ENCODE peak calls at places on chromosome 2, in six cellular contexts. X is suprapubic skin, Z is K562, W is GM12878, F is transverse colon, Q is HepG2. C is an unnamed sample.

GRCh38 chr2:110126926-110127325 is 11.3 kb upstream of the MALL start:
- DNase-seq in X (no peak), Z (no peak), W (no peak), F (no peak), Q (peak; percentile 25), C (no peak)

GRCh38 chr2:159996792-159997546 is 65.4 kb downstream of the PLA2R1 start:
- DNase-seq in X (no peak), Z (no peak), W (no peak), F (no peak), Q (no peak), C (no peak)

GRCh38 chr2:223746611-223747010 is 90.8 kb downstream of the AP1S3 start:
- DNase-seq in X (no peak), Z (no peak), W (no peak), F (no peak), Q (no peak), C (no peak)

GRCh38 chr2:119827866-119828507 is 68.3 kb downstream of the PTPN4 start:
- DNase-seq in X (no peak), Z (no peak), W (no peak), F (no peak), Q (no peak), C (no peak)

GRCh38 chr2:74168739-74169138 is 9.9 kb downstream of the MOB1A start:
- DNase-seq in X (no peak), Z (no peak), W (no peak), F (no peak), Q (no peak), C (no peak)

GRCh38 chr2:233210843-233211600 is 40.5 kb upstream of the ATG16L1 start:
- DNase-seq in X (peak; percentile 84), Z (no peak), W (no peak), F (peak; percentile 63), Q (no peak), C (peak; percentile 80)

GRCh38 chr2:239937866-239938640 is 87.1 kb downstream of the NDUFA10 start:
- DNase-seq in X (peak; percentile 77), Z (no peak), W (no peak), F (no peak), Q (no peak), C (no peak)

GRCh38 chr2:28276076-28276618 is 116.5 kb upstream of the FOSL2 start:
- DNase-seq in X (no peak), Z (peak; percentile 52), W (peak; percentile 44), F (no peak), Q (no peak), C (no peak)

GRCh38 chr2:10504994-10505820 is 57.1 kb upstream of the ODC1 start:
- DNase-seq in X (no peak), Z (no peak), W (no peak), F (no peak), Q (no peak), C (no peak)

GRCh38 chr2:226911932-226912331 is 76.1 kb downstream of the RHBDD1 start:
- DNase-seq in X (no peak), Z (no peak), W (no peak), F (no peak), Q (no peak), C (no peak)

GRCh38 chr2:95159690-95160449 is at the start of gene ZNF514:
- DNase-seq in X (peak; percentile 88), Z (peak; percentile 91), W (no peak), F (peak; percentile 85), Q (peak; percentile 51), C (peak; percentile 84)

GRCh38 chr2:219418155-219418569 is at the start of gene DES:
- DNase-seq in X (no peak), Z (no peak), W (no peak), F (peak; percentile 52), Q (no peak), C (peak; percentile 85)

GRCh38 chr2:45822272-45822630 is 170.8 kb downstream of the PRKCE start:
- DNase-seq in X (no peak), Z (no peak), W (no peak), F (no peak), Q (no peak), C (no peak)

GRCh38 chr2:98507940-98508689 is 63.5 kb downstream of the INPP4A start:
- DNase-seq in X (no peak), Z (peak; percentile 81), W (no peak), F (peak; percentile 64), Q (no peak), C (no peak)

GRCh38 chr2:240419723-240420122 is 15.7 kb upstream of the GPC1 start:
- DNase-seq in X (no peak), Z (no peak), W (no peak), F (no peak), Q (no peak), C (no peak)

GRCh38 chr2:117330611-117331010 is 483.9 kb upstream of the DDX18 start:
- DNase-seq in X (no peak), Z (no peak), W (no peak), F (no peak), Q (no peak), C (no peak)

GRCh38 chr2:109339519-109339991 is 210.6 kb downstream of the SH3RF3 start:
- DNase-seq in X (no peak), Z (no peak), W (no peak), F (no peak), Q (no peak), C (peak; percentile 34)

GRCh38 chr2:231297108-231297908 is 98.2 kb upstream of the B3GNT7 start:
- DNase-seq in X (no peak), Z (peak; percentile 62), W (peak; percentile 36), F (peak; percentile 68), Q (peak; percentile 63), C (no peak)

GRCh38 chr2:168574856-168575630 is 119.0 kb downstream of the CERS6 start:
- DNase-seq in X (no peak), Z (no peak), W (no peak), F (no peak), Q (no peak), C (no peak)

GRCh38 chr2:10564876-10565425 is 116.8 kb upstream of the ODC1 start:
- DNase-seq in X (no peak), Z (no peak), W (no peak), F (no peak), Q (no peak), C (no peak)

GRCh38 chr2:106175084-106175850 is 18.8 kb downstream of the UXS1 start:
- DNase-seq in X (no peak), Z (no peak), W (no peak), F (no peak), Q (no peak), C (no peak)

GRCh38 chr2:106176446-106177110 is 17.5 kb downstream of the UXS1 start:
- DNase-seq in X (no peak), Z (no peak), W (no peak), F (no peak), Q (no peak), C (no peak)

GRCh38 chr2:106168657-106169056 is 25.4 kb downstream of the UXS1 start:
- DNase-seq in X (no peak), Z (no peak), W (no peak), F (no peak), Q (no peak), C (no peak)

GRCh38 chr2:106174056-106174455 is 20.0 kb downstream of the UXS1 start:
- DNase-seq in X (no peak), Z (no peak), W (no peak), F (no peak), Q (no peak), C (no peak)

DNA sequence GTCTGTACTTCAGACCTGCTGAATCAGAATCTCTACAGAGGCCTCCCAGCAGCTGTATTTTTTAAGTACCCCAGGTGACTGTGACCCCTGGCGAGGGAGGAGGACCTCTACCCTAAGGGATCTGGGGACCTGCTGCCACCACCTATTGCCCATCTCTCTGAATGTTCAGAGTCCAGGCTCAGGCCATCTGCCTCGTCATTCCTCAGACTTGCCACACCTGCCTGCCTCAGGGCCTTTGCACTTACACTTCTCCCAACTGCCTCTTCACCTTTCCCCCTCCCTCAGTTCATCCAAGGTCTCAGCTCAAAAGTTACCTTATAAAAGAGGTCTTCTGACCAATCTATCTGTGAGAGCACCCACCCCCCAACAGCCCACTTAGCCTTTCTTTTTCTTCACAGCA is 21.5 kb downstream of the UXS1 start:
- DNase-seq in X (no peak), Z (no peak), W (no peak), F (no peak), Q (no peak), C (no peak)
- H3K4me1 ChIP-seq in X (no peaks in the 10 kb centered on the region), Z (no peaks in the 10 kb centered on the region), W (no peaks in the 10 kb centered on the region), F (no peaks in the 10 kb centered on the region), Q (peaks cover 36% of the 10 kb centered on the region), C (peaks cover 49% of the 10 kb centered on the region)

GRCh38 chr2:26590960-26591618 is 50.1 kb downstream of the CIB4 start:
- DNase-seq in X (peak; percentile 38), Z (no peak), W (no peak), F (no peak), Q (no peak), C (peak; percentile 14)
- TF ChIP-seq EP300 in X (no peak), Z (no peak), W (no peak), F (no peak), Q (no peak), C (no peak)

DNA sequence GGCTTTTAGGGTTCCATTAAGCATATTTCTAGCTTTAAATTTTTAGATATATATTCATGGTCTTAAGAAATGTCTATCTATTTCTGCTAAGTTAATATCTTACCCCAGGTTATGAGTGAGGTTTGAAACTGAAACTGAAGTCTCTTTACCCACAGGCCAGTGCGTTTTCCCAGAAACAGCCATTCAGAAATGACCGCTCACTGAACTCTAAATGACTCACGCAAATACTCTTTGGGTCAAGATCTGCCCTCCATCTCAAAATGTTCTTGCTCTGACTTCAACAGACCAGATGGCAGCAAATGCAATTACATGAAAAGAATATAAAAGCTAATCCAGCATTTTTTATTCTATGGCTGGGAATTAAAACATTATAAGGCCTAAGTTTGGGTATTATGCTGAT is 315.2 kb downstream of the TDRD15 start:
- DNase-seq in X (no peak), Z (no peak), W (no peak), F (no peak), Q (no peak), C (no peak)
- TF ChIP-seq POLR2AphosphoS5 in X (no peak), Z (no peak), W (no peak), F (no peak), Q (no peak), C (no peak)

DNA sequence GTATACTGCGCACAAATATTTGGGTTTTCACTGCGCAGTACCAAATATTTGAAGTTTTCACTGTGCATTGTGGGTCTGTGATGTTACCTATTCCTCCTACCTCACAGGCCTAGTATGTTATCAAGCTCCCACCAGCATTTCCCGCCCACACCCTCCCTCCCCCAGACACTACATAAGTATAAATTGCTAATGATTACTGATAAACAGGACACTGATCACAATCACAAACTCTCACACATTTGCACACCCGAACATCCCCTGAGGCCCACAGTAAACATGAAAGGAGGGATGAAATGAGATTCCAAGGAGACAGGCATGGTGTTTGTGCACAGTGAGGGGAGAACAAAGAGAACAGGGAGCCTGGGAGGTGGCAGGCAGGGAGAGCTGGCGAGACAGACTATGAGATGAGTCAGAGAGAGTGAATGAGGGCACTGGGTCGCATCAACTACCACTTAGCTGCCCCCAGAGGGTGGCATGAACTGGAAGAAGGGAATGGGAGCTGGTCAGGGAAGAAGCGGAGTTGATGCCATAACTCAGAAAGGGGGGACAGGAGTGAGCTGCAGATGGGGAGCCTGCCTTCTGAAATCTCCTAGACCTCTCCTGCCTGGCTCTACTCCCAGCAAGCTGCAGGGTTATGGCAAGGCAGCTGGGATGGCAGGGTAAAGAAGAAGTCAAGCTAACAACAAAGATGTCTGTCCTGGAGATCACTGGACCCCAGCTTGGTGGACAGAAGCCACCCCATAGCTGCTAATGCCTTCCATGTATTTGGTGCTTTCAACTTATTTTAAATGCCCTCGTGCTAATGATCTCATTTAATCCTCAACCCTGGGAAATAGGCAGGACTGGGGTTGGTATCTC is 5.2 kb downstream of the KIF3C start:
- DNase-seq in X (no peak), Z (peak; percentile 31), W (no peak), F (no peak), Q (no peak), C (no peak)
- H3K4me1 ChIP-seq in X (peaks cover 16% of the 10 kb centered on the region), Z (peaks cover 9% of the 10 kb centered on the region), W (no peaks in the 10 kb centered on the region), F (peaks cover 11% of the 10 kb centered on the region), Q (peaks cover 47% of the 10 kb centered on the region), C (peaks cover 5% of the 10 kb centered on the region)

C was measured in upper lobe of left lung.